ENCODE peak calls at places on chromosomes 13 and 19, in seven cellular contexts. L, B, W, S, C, H and A are unnamed samples.

GRCh38 chr13:113205428-113205931 is 3.0 kb downstream of the PCID2 start:
- DNase-seq in L (no peak), B (no peak), W (no peak), S (no peak), C (no peak), H (no peak), A (no peak)

GRCh38 chr19:2487090-2487489 is 11.2 kb downstream of the GADD45B start:
- DNase-seq in L (no peak), B (no peak), W (no peak), S (no peak), C (no peak), H (no peak), A (no peak)

GRCh38 chr13:51950722-51951121 is 60.5 kb downstream of the ATP7B start:
- DNase-seq in L (no peak), B (no peak), W (no peak), S (no peak), C (no peak), H (no peak), A (no peak)

GRCh38 chr19:33392341-33393285 is 19.1 kb downstream of the CEBPG start:
- DNase-seq in L (no peak), B (no peak), W (peak), S (no peak), C (no peak), H (no peak), A (no peak)

GRCh38 chr19:41941410-41942202 is 13.4 kb upstream of the ERFL start:
- DNase-seq in L (no peak), B (no peak), W (no peak), S (no peak), C (no peak), H (no peak), A (no peak)

GRCh38 chr19:55690109-55690768 is 15.2 kb downstream of the EPN1 start:
- DNase-seq in L (no peak), B (no peak), W (no peak), S (no peak), C (no peak), H (no peak), A (no peak)

GRCh38 chr19:44525721-44526430 is 3.6 kb downstream of the CEACAM20 start:
- DNase-seq in L (no peak), B (no peak), W (no peak), S (no peak), C (no peak), H (no peak), A (no peak)

GRCh38 chr13:21078501-21078900 is 17.1 kb upstream of the LATS2 start:
- DNase-seq in L (no peak), B (no peak), W (no peak), S (no peak), C (no peak), H (no peak), A (no peak)

GRCh38 chr13:43237616-43238015 is 214.2 kb downstream of the DNAJC15 start:
- DNase-seq in L (no peak), B (no peak), W (no peak), S (no peak), C (no peak), H (no peak), A (no peak)

GRCh38 chr13:32984857-32985626 is 31.2 kb upstream of the KL start:
- DNase-seq in L (peak), B (no peak), W (peak), S (no peak), C (peak), H (peak), A (peak)

GRCh38 chr19:21463449-21464105 is 41.8 kb upstream of the ZNF429 start:
- DNase-seq in L (no peak), B (no peak), W (peak), S (peak), C (no peak), H (no peak), A (peak)

GRCh38 chr19:2149980-2150793 is 1.2 kb downstream of the AP3D1 start:
- DNase-seq in L (no peak), B (no peak), W (peak), S (no peak), C (peak), H (no peak), A (no peak)

GRCh38 chr19:32233091-32233490 is 112.3 kb upstream of the ZNF507 start:
- DNase-seq in L (no peak), B (no peak), W (no peak), S (no peak), C (no peak), H (no peak), A (no peak)

GRCh38 chr13:111361873-111362648 is 41.6 kb downstream of the TEX29 start:
- DNase-seq in L (no peak), B (no peak), W (no peak), S (no peak), C (no peak), H (no peak), A (no peak)

GRCh38 chr19:1942934-1943555 is 2.1 kb downstream of the CSNK1G2 start:
- DNase-seq in L (no peak), B (no peak), W (no peak), S (no peak), C (no peak), H (no peak), A (no peak)

GRCh38 chr19:45443462-45444317 is 20.0 kb upstream of the ERCC1 start:
- DNase-seq in L (peak), B (peak), W (peak), S (no peak), C (peak), H (peak), A (peak)

GRCh38 chr13:44266305-44266704 is 107.3 kb upstream of the SERP2 start:
- DNase-seq in L (no peak), B (no peak), W (no peak), S (no peak), C (no peak), H (no peak), A (no peak)

GRCh38 chr13:37109080-37109678 is 3.7 kb upstream of the CSNK1A1L start:
- DNase-seq in L (peak), B (peak), W (no peak), S (no peak), C (no peak), H (peak), A (peak)

GRCh38 chr13:40318366-40318765 is 348.1 kb downstream of the FOXO1 start:
- DNase-seq in L (peak), B (no peak), W (peak), S (no peak), C (peak), H (no peak), A (no peak)

GRCh38 chr13:86020350-86021002 is 221.3 kb upstream of the SLITRK6 start:
- DNase-seq in L (no peak), B (no peak), W (no peak), S (no peak), C (no peak), H (peak), A (no peak)

GRCh38 chr13:28492527-28493367 is 2.2 kb downstream of the FLT1 start:
- DNase-seq in L (no peak), B (no peak), W (no peak), S (no peak), C (no peak), H (no peak), A (no peak)

GRCh38 chr13:69959041-69959440 is 148.6 kb upstream of the ATXN8OS start:
- DNase-seq in L (no peak), B (no peak), W (no peak), S (no peak), C (no peak), H (no peak), A (no peak)

GRCh38 chr19:6219592-6220290 is 60.0 kb downstream of the MLLT1 start:
- DNase-seq in L (no peak), B (no peak), W (no peak), S (no peak), C (no peak), H (no peak), A (no peak)

GRCh38 chr19:34353546-34353945 is 11.4 kb upstream of the GPI start:
- DNase-seq in L (no peak), B (no peak), W (no peak), S (no peak), C (no peak), H (no peak), A (no peak)